ENCODE peak calls at places on chromosome 21, in seven cellular contexts. C is non-pigmented ciliary epithelial cell; V is renal cortical epithelial cell; W is cardiac septum; U is stimulated activated CD4-positive, alpha-beta T cell treated with anti-CD3 and anti-CD28 coated beads, Interleukin-2, amount 100 ng/mL, for 48 hours; X is SW480; R is upper lobe of right lung. K is an unnamed sample.

GRCh38 chr21:40070871-40071270 is 203.6 kb downstream of the PCP4 start:
- DNase-seq in C (no peak), V (no peak), W (no peak), U (no peak), X (peak; percentile 56), R (no peak), K (no peak)

GRCh38 chr21:38322551-38322950 is 65.8 kb downstream of the KCNJ15 start:
- DNase-seq in C (no peak), V (no peak), W (no peak), U (no peak), X (no peak), R (no peak), K (peak; percentile 57)

GRCh38 chr21:43289442-43289841 is 120.6 kb downstream of the CRYAA start:
- DNase-seq in C (no peak), V (no peak), W (no peak), U (no peak), X (no peak), R (peak; percentile 23), K (no peak)

GRCh38 chr21:42466700-42467612 is 29.1 kb downstream of the RSPH1 start:
- DNase-seq in C (no peak), V (no peak), W (peak; percentile 47), U (no peak), X (peak; percentile 92), R (no peak), K (peak; percentile 61)

GRCh38 chr21:46077674-46078101 is 20.2 kb upstream of the COL6A2 start:
- DNase-seq in C (no peak), V (no peak), W (no peak), U (no peak), X (no peak), R (peak; percentile 51), K (no peak)

GRCh38 chr21:39384674-39385298 is 35.9 kb upstream of the HMGN1 start:
- DNase-seq in C (no peak), V (peak; percentile 70), W (no peak), U (no peak), X (peak; percentile 38), R (no peak), K (peak; percentile 70)

GRCh38 chr21:36973986-36974850 is 7.7 kb upstream of the HLCS start:
- DNase-seq in C (no peak), V (no peak), W (no peak), U (no peak), X (peak; percentile 23), R (no peak), K (peak; percentile 40)

GRCh38 chr21:38219049-38219628 is 37.7 kb upstream of the KCNJ15 start:
- DNase-seq in C (no peak), V (peak; percentile 72), W (peak; percentile 87), U (peak; percentile 73), X (peak; percentile 68), R (peak; percentile 77), K (peak; percentile 83)

GRCh38 chr21:45536301-45537081 is 5.7 kb downstream of the SLC19A1 start:
- DNase-seq in C (no peak), V (no peak), W (peak; percentile 70), U (no peak), X (no peak), R (peak; percentile 55), K (no peak)

GRCh38 chr21:42959754-42960153 is 14.6 kb upstream of the PKNOX1 start:
- DNase-seq in C (no peak), V (no peak), W (no peak), U (no peak), X (no peak), R (no peak), K (no peak)

GRCh38 chr21:14900058-14900457 is 164.7 kb downstream of the NRIP1 start:
- DNase-seq in C (no peak), V (peak; percentile 82), W (no peak), U (no peak), X (no peak), R (no peak), K (peak; percentile 95)

GRCh38 chr21:45516071-45516670 is 26.1 kb downstream of the SLC19A1 start:
- DNase-seq in C (no peak), V (no peak), W (peak; percentile 58), U (no peak), X (no peak), R (peak; percentile 59), K (no peak)

K was measured in kidney tubule cell.